ENCODE peak calls at places on chromosomes 11 and 22, in nine cellular contexts. Q is KG1; C is C1 segment of cervical spinal cord; M is pancreas; H is activated CD4-positive, CD25-positive, alpha-beta regulatory T cell; R is mesenteric fat pad; A is kidney; V is HFFc6; I is hypothalamus. E is an unnamed sample.

GRCh38 chr11:19929147-19929546 is 216.5 kb downstream of the NAV2 start:
- DNase-seq in Q (no peak), H (no peak), V (no peak), A (no peak), M (no peak), I (no peak), R (no peak), C (no peak), E (no peak)

GRCh38 chr11:120324932-120325810 is at the start of gene TLCD5:
- DNase-seq in C (peak; percentile 36), V (peak; percentile 45), R (no peak), A (peak; percentile 89), Q (no peak), H (no peak), M (peak; percentile 63), I (peak; percentile 59), E (peak; percentile 41)

GRCh38 chr11:61150656-61151544 is 10.3 kb downstream of the VPS37C start:
- DNase-seq in A (no peak), R (no peak), I (no peak), C (no peak), M (no peak), Q (no peak), V (no peak), H (no peak), E (no peak)

GRCh38 chr11:44397586-44398178 is 87.7 kb upstream of the ALX4 start:
- DNase-seq in M (no peak), Q (no peak), V (no peak), I (no peak), H (no peak), C (no peak), A (no peak), R (peak; percentile 67), E (no peak)

GRCh38 chr11:103807806-103808205 is 228.6 kb upstream of the DDI1 start:
- DNase-seq in M (no peak), I (no peak), V (no peak), R (no peak), Q (no peak), C (no peak), A (no peak), H (no peak), E (no peak)

GRCh38 chr22:17705565-17706450 is 67.3 kb downstream of the BCL2L13 start:
- DNase-seq in M (no peak), R (no peak), I (no peak), V (no peak), C (no peak), A (no peak), H (no peak), Q (no peak), E (no peak)

GRCh38 chr22:29110946-29111345 is 38.1 kb downstream of the KREMEN1 start:
- DNase-seq in M (no peak), V (no peak), R (no peak), C (no peak), A (no peak), I (no peak), H (no peak), Q (no peak), E (no peak)

GRCh38 chr11:34620202-34620601 is 691 bp upstream of the EHF start:
- DNase-seq in V (no peak), I (no peak), H (no peak), A (no peak), R (no peak), M (no peak), C (no peak), Q (no peak), E (no peak)

GRCh38 chr11:10575999-10576398 is 7.5 kb upstream of the LYVE1 start:
- DNase-seq in M (no peak), V (no peak), R (no peak), H (no peak), I (no peak), C (no peak), A (no peak), Q (no peak), E (no peak)

GRCh38 chr11:11772865-11773515 is 68.8 kb upstream of the USP47 start:
- DNase-seq in R (no peak), Q (no peak), H (no peak), A (no peak), I (no peak), M (no peak), V (no peak), C (no peak), E (no peak)

GRCh38 chr11:107018274-107018901 is at the start of gene GUCY1A2:
- DNase-seq in Q (no peak), H (no peak), A (peak; percentile 82), M (peak; percentile 3), C (no peak), V (no peak), I (peak; percentile 57), R (no peak), E (no peak)

GRCh38 chr22:21032037-21032842 is at the start of gene SLC7A4:
- DNase-seq in Q (no peak), H (no peak), V (no peak), A (no peak), M (no peak), I (no peak), C (no peak), R (no peak), E (no peak)

GRCh38 chr22:38467438-38467903 is 425 bp upstream of the KDELR3 start:
- DNase-seq in I (no peak), Q (no peak), V (no peak), R (peak; percentile 88), H (no peak), M (peak; percentile 25), C (no peak), A (no peak), E (no peak)

GRCh38 chr11:102846292-102846691 is 2.9 kb upstream of the MMP3 start:
- DNase-seq in H (no peak), Q (no peak), A (no peak), M (no peak), V (peak; percentile 27), R (no peak), C (no peak), I (no peak), E (no peak)

GRCh38 chr11:128725630-128726461 is 32.0 kb downstream of the FLI1 start:
- DNase-seq in V (peak; percentile 67), H (no peak), A (no peak), Q (peak; percentile 83), R (no peak), C (no peak), I (no peak), M (no peak), E (peak; percentile 46)

GRCh38 chr11:67486481-67487195 is 3.8 kb downstream of the AIP start:
- DNase-seq in M (no peak), I (no peak), H (no peak), V (no peak), A (peak; percentile 69), Q (no peak), C (no peak), R (no peak), E (no peak)

GRCh38 chr22:23113067-23113846 is 28.5 kb downstream of the RSPH14 start:
- DNase-seq in I (peak; percentile 82), C (peak; percentile 55), M (no peak), A (no peak), R (no peak), V (no peak), Q (no peak), H (no peak), E (no peak)

GRCh38 chr11:120001161-120002135 is 136.5 kb downstream of the TRIM29 start:
- DNase-seq in I (no peak), M (no peak), A (no peak), C (no peak), Q (no peak), V (no peak), H (no peak), R (no peak), E (no peak)

GRCh38 chr11:8658210-8658968 is 24.1 kb downstream of the TRIM66 start:
- DNase-seq in R (no peak), H (no peak), C (no peak), M (no peak), I (peak; percentile 42), A (no peak), Q (no peak), V (no peak), E (no peak)

E was measured in tibial nerve.